ENCODE peak calls at places on chromosomes 2 and 18, in five cellular contexts. O, F, T, J and Z are unnamed samples.

GRCh38 chr2:7191927-7192326 is 274.7 kb downstream of the RNF144A start:
- DNase-seq in F (no peak), O (no peak), T (no peak), J (peak), Z (no peak)

GRCh38 chr2:46050489-46050888 is 246.7 kb upstream of the EPAS1 start:
- DNase-seq in J (no peak), F (no peak), O (no peak), T (no peak), Z (no peak)

GRCh38 chr2:174158003-174158402 is 90.3 kb downstream of the OLA1 start:
- DNase-seq in O (no peak), J (peak), F (peak), T (peak), Z (no peak)

GRCh38 chr2:74077636-74078035 is 70.1 kb downstream of the BOLA3 start:
- DNase-seq in J (no peak), O (no peak), F (no peak), T (no peak), Z (no peak)

GRCh38 chr2:121420486-121420885 is 110.2 kb upstream of the RNU4ATAC start:
- DNase-seq in J (no peak), O (no peak), T (no peak), F (no peak), Z (no peak)

GRCh38 chr2:39779926-39780325 is 868 bp upstream of the THUMPD2 start:
- DNase-seq in T (no peak), O (no peak), J (no peak), F (no peak), Z (no peak)

GRCh38 chr2:105836341-105836740 is 91.6 kb downstream of the NCK2 start:
- DNase-seq in T (no peak), J (no peak), F (no peak), O (no peak), Z (no peak)

GRCh38 chr2:235520787-235521186 is 26.9 kb downstream of the AGAP1 start:
- DNase-seq in F (no peak), O (no peak), T (no peak), J (no peak), Z (no peak)

GRCh38 chr18:10038268-10038667 is 124.5 kb downstream of the VAPA start:
- DNase-seq in J (no peak), O (no peak), T (no peak), F (no peak), Z (no peak)

GRCh38 chr18:53225567-53226325 is 885.7 kb downstream of the DCC start:
- DNase-seq in O (no peak), J (no peak), F (no peak), T (no peak), Z (no peak)

GRCh38 chr2:235511187-235511661 is 17.4 kb downstream of the AGAP1 start:
- DNase-seq in T (no peak), O (peak), J (peak), F (no peak), Z (peak)

GRCh38 chr18:75393721-75394120 is 33.8 kb downstream of the SMIM21 start:
- DNase-seq in J (no peak), T (no peak), O (no peak), F (no peak), Z (no peak)

GRCh38 chr18:22813648-22814328 is 119.3 kb upstream of the RBBP8 start:
- DNase-seq in O (no peak), J (peak), T (peak), F (peak), Z (no peak)

GRCh38 chr2:50885948-50886347 is 146.0 kb downstream of the NRXN1 start:
- DNase-seq in O (no peak), J (no peak), T (no peak), F (no peak), Z (no peak)

GRCh38 chr2:69915050-69915945 is at the start of gene MXD1:
- DNase-seq in F (no peak), O (peak), T (peak), J (peak), Z (no peak)

GRCh38 chr2:232545511-232546375 is 4.6 kb downstream of the TIGD1 start:
- DNase-seq in F (no peak), O (no peak), T (no peak), J (no peak), Z (no peak)

GRCh38 chr2:1491751-1492150 is 78.5 kb downstream of the TPO start:
- DNase-seq in F (no peak), J (no peak), O (no peak), T (no peak), Z (no peak)

GRCh38 chr18:62802523-62802922 is 87.2 kb downstream of the PHLPP1 start:
- DNase-seq in J (no peak), F (no peak), O (no peak), T (no peak), Z (no peak)

GRCh38 chr2:113273031-113273551 is 5.6 kb downstream of the PAX8 start:
- DNase-seq in F (no peak), J (peak), T (peak), O (no peak), Z (no peak)

GRCh38 chr2:13066673-13067072 is 349.9 kb downstream of the TRIB2 start:
- DNase-seq in T (no peak), J (no peak), F (no peak), O (no peak), Z (no peak)

GRCh38 chr2:223088866-223089265 is 36.9 kb downstream of the KCNE4 start:
- DNase-seq in T (no peak), O (no peak), F (no peak), J (no peak), Z (no peak)

GRCh38 chr2:95695613-95696012 is 103.8 kb downstream of the TRIM43 start:
- DNase-seq in T (no peak), F (no peak), O (peak), J (no peak), Z (no peak)

GRCh38 chr2:74223941-74224770 is 25.7 kb downstream of the MTHFD2 start:
- DNase-seq in T (no peak), O (no peak), J (peak), F (no peak), Z (no peak)

GRCh38 chr2:10935953-10936942 is 24.5 kb downstream of the KCNF1 start:
- DNase-seq in T (peak), O (peak), J (peak), F (peak), Z (no peak)

GRCh38 chr2:217922101-217923006 is 80.4 kb downstream of the TNS1 start:
- DNase-seq in T (no peak), F (no peak), J (peak), O (no peak), Z (no peak)

GRCh38 chr2:224909885-224910517 is 132.3 kb downstream of the DOCK10 start:
- DNase-seq in F (peak), T (no peak), J (peak), O (peak), Z (peak)

GRCh38 chr2:29519996-29520395 is 401.4 kb downstream of the ALK start:
- DNase-seq in O (no peak), J (peak), T (no peak), F (no peak), Z (no peak)

GRCh38 chr2:99554238-99554637 is 64.4 kb upstream of the REV1 start:
- DNase-seq in J (no peak), T (no peak), O (no peak), F (no peak), Z (no peak)

GRCh38 chr2:9285385-9285784 is 78.8 kb downstream of the ASAP2 start:
- DNase-seq in O (no peak), F (no peak), J (no peak), T (no peak), Z (no peak)

GRCh38 chr2:21396252-21396651 is 272.5 kb downstream of the TDRD15 start:
- DNase-seq in F (no peak), O (no peak), T (no peak), J (no peak), Z (no peak)

GRCh38 chr2:688504-689076 is 11.4 kb upstream of the TMEM18 start:
- DNase-seq in J (no peak), O (no peak), T (no peak), F (no peak), Z (no peak)

GRCh38 chr2:217451634-217452033 is 551.2 kb downstream of the TNS1 start:
- DNase-seq in T (no peak), F (no peak), J (peak), O (no peak), Z (no peak)

GRCh38 chr2:105415007-105415406 is 16.2 kb upstream of the FHL2 start:
- DNase-seq in O (no peak), J (no peak), F (no peak), T (no peak), Z (no peak)

GRCh38 chr2:237488901-237489860 is 2.1 kb downstream of the MLPH start:
- DNase-seq in T (no peak), J (peak), F (no peak), O (no peak), Z (peak)

GRCh38 chr2:177906041-177906718 is 166.4 kb downstream of the PDE11A start:
- DNase-seq in F (peak), T (peak), J (peak), O (peak), Z (no peak)